ENCODE peak calls at places on chromosome 16, in six cellular contexts. H, N, P, S, L and K are unnamed samples.

GRCh38 chr16:6207124-6207523 is 1109.5 kb upstream of the EEF2KMT start:
- DNase-seq in H (no peak), N (no peak), P (no peak), S (no peak), L (no peak), K (no peak)

GRCh38 chr16:86991679-86992078 is 325.5 kb downstream of the C16orf95 start:
- DNase-seq in H (no peak), N (no peak), P (no peak), S (no peak), L (no peak), K (no peak)

GRCh38 chr16:67656344-67657016 is 3.6 kb downstream of the ACD start:
- DNase-seq in H (no peak), N (no peak), P (no peak), S (peak; percentile 22), L (no peak), K (no peak)

GRCh38 chr16:68236804-68237242 is 896 bp upstream of the ESRP2 start:
- DNase-seq in H (no peak), N (no peak), P (no peak), S (peak; percentile 62), L (no peak), K (no peak)

GRCh38 chr16:10738231-10739077 is 5.2 kb upstream of the NUBP1 start:
- DNase-seq in H (peak; percentile 67), N (no peak), P (peak; percentile 82), S (no peak), L (peak; percentile 84), K (peak; percentile 57)

GRCh38 chr16:87951550-87952538 is 610 bp downstream of the BANP start:
- DNase-seq in H (no peak), N (peak; percentile 23), P (peak; percentile 38), S (no peak), L (no peak), K (no peak)

GRCh38 chr16:89385712-89386111 is 104.6 kb downstream of the ANKRD11 start:
- DNase-seq in H (no peak), N (no peak), P (no peak), S (no peak), L (no peak), K (no peak)

GRCh38 chr16:68668266-68668665 is 23.2 kb downstream of the CDH3 start:
- DNase-seq in H (no peak), N (no peak), P (no peak), S (no peak), L (no peak), K (no peak)

GRCh38 chr16:72996291-72997062 is 51.5 kb downstream of the ZFHX3 start:
- DNase-seq in H (no peak), N (no peak), P (no peak), S (no peak), L (no peak), K (no peak)

GRCh38 chr16:31350275-31351005 is 4.5 kb upstream of the ITGAX start:
- DNase-seq in H (no peak), N (no peak), P (no peak), S (no peak), L (peak; percentile 73), K (no peak)

GRCh38 chr16:49699718-49700117 is 156.2 kb downstream of the ZNF423 start:
- DNase-seq in H (no peak), N (no peak), P (no peak), S (no peak), L (no peak), K (no peak)

GRCh38 chr16:2429771-2430663 is 770 bp downstream of the CCNF start:
- DNase-seq in H (no peak), N (no peak), P (peak; percentile 31), S (no peak), L (peak; percentile 36), K (no peak)

GRCh38 chr16:12958366-12958765 is 57.0 kb downstream of the SHISA9 start:
- DNase-seq in H (no peak), N (no peak), P (no peak), S (no peak), L (no peak), K (no peak)

GRCh38 chr16:23694707-23695373 is 16.2 kb downstream of the PLK1 start:
- DNase-seq in H (no peak), N (peak; percentile 46), P (peak; percentile 30), S (no peak), L (no peak), K (no peak)

GRCh38 chr16:726438-727290 is at the start of the genes CCDC78 and HAGHL:
- DNase-seq in H (peak; percentile 88), N (no peak), P (peak; percentile 71), S (peak; percentile 96), L (peak; percentile 54), K (no peak)

GRCh38 chr16:3149630-3150345 is 15.0 kb downstream of the ZNF213 start:
- DNase-seq in H (peak; percentile 81), N (peak; percentile 51), P (peak; percentile 39), S (peak; percentile 80), L (peak; percentile 69), K (no peak)